ENCODE peak calls at places on chromosomes 6 and 20, in five cellular contexts. One of them, this sample, is unnamed.

GRCh38 chr6:132763269-132763668 is 5.6 kb upstream of the VNN2 start:
- DNase-seq in fibroblast of pulmonary artery: no peak
- DNase-seq in mesothelial cell of epicardium: no peak
- DNase-seq in stimulated activated naive B cell treated with anti-CD40 and anti-IgM and Interleukin-4, amounts not matched to agents 10 μg/mL and 1 μg/mL and 100 μg/mL, for 72 hours: peak; percentile 51
- DNase-seq in NCI-H1105: no peak
- DNase-seq in this sample: peak; percentile 5

GRCh38 chr6:139588076-139588639 is 213.7 kb upstream of the CITED2 start:
- DNase-seq in stimulated activated naive B cell treated with anti-CD40 and anti-IgM and Interleukin-4, amounts not matched to agents 10 μg/mL and 1 μg/mL and 100 μg/mL, for 72 hours: no peak
- DNase-seq in fibroblast of pulmonary artery: peak; percentile 41
- DNase-seq in NCI-H1105: peak; percentile 92
- DNase-seq in mesothelial cell of epicardium: no peak
- DNase-seq in this sample: no peak

GRCh38 chr6:70806086-70806485 is 138.4 kb downstream of the SMAP1 start:
- DNase-seq in fibroblast of pulmonary artery: no peak
- DNase-seq in stimulated activated naive B cell treated with anti-CD40 and anti-IgM and Interleukin-4, amounts not matched to agents 10 μg/mL and 1 μg/mL and 100 μg/mL, for 72 hours: no peak
- DNase-seq in mesothelial cell of epicardium: no peak
- DNase-seq in NCI-H1105: no peak
- DNase-seq in this sample: no peak

GRCh38 chr20:51703446-51704287 is 64.5 kb downstream of the ATP9A start:
- DNase-seq in fibroblast of pulmonary artery: no peak
- DNase-seq in NCI-H1105: no peak
- DNase-seq in mesothelial cell of epicardium: no peak
- DNase-seq in stimulated activated naive B cell treated with anti-CD40 and anti-IgM and Interleukin-4, amounts not matched to agents 10 μg/mL and 1 μg/mL and 100 μg/mL, for 72 hours: no peak
- DNase-seq in this sample: no peak

GRCh38 chr6:12715437-12715836 is 1.1 kb upstream of the PHACTR1 start:
- DNase-seq in fibroblast of pulmonary artery: no peak
- DNase-seq in NCI-H1105: no peak
- DNase-seq in stimulated activated naive B cell treated with anti-CD40 and anti-IgM and Interleukin-4, amounts not matched to agents 10 μg/mL and 1 μg/mL and 100 μg/mL, for 72 hours: no peak
- DNase-seq in mesothelial cell of epicardium: no peak
- DNase-seq in this sample: no peak

GRCh38 chr20:5036828-5037227 is 35.5 kb upstream of the SLC23A2 start:
- DNase-seq in NCI-H1105: no peak
- DNase-seq in mesothelial cell of epicardium: no peak
- DNase-seq in fibroblast of pulmonary artery: no peak
- DNase-seq in stimulated activated naive B cell treated with anti-CD40 and anti-IgM and Interleukin-4, amounts not matched to agents 10 μg/mL and 1 μg/mL and 100 μg/mL, for 72 hours: no peak
- DNase-seq in this sample: no peak

GRCh38 chr6:111307275-111307858 is 175.7 kb downstream of the REV3L start:
- DNase-seq in fibroblast of pulmonary artery: no peak
- DNase-seq in NCI-H1105: no peak
- DNase-seq in stimulated activated naive B cell treated with anti-CD40 and anti-IgM and Interleukin-4, amounts not matched to agents 10 μg/mL and 1 μg/mL and 100 μg/mL, for 72 hours: no peak
- DNase-seq in mesothelial cell of epicardium: no peak
- DNase-seq in this sample: no peak

GRCh38 chr6:74931567-74931966 is 274.3 kb downstream of the COL12A1 start:
- DNase-seq in fibroblast of pulmonary artery: peak; percentile 73
- DNase-seq in stimulated activated naive B cell treated with anti-CD40 and anti-IgM and Interleukin-4, amounts not matched to agents 10 μg/mL and 1 μg/mL and 100 μg/mL, for 72 hours: no peak
- DNase-seq in NCI-H1105: no peak
- DNase-seq in mesothelial cell of epicardium: no peak
- DNase-seq in this sample: no peak

GRCh38 chr6:7693827-7694226 is 32.1 kb upstream of the BMP6 start:
- DNase-seq in stimulated activated naive B cell treated with anti-CD40 and anti-IgM and Interleukin-4, amounts not matched to agents 10 μg/mL and 1 μg/mL and 100 μg/mL, for 72 hours: no peak
- DNase-seq in mesothelial cell of epicardium: no peak
- DNase-seq in NCI-H1105: no peak
- DNase-seq in fibroblast of pulmonary artery: no peak
- DNase-seq in this sample: no peak

GRCh38 chr6:131013495-131013894 is 49.5 kb downstream of the EPB41L2 start:
- DNase-seq in fibroblast of pulmonary artery: peak; percentile 91
- DNase-seq in mesothelial cell of epicardium: no peak
- DNase-seq in NCI-H1105: no peak
- DNase-seq in stimulated activated naive B cell treated with anti-CD40 and anti-IgM and Interleukin-4, amounts not matched to agents 10 μg/mL and 1 μg/mL and 100 μg/mL, for 72 hours: no peak
- DNase-seq in this sample: no peak

GRCh38 chr6:133806358-133806757 is 82.6 kb upstream of the TCF21 start:
- DNase-seq in mesothelial cell of epicardium: no peak
- DNase-seq in fibroblast of pulmonary artery: peak; percentile 80
- DNase-seq in stimulated activated naive B cell treated with anti-CD40 and anti-IgM and Interleukin-4, amounts not matched to agents 10 μg/mL and 1 μg/mL and 100 μg/mL, for 72 hours: no peak
- DNase-seq in NCI-H1105: no peak
- DNase-seq in this sample: no peak

GRCh38 chr6:84462697-84463096 is 235.3 kb upstream of the CEP162 start:
- DNase-seq in fibroblast of pulmonary artery: peak; percentile 84
- DNase-seq in stimulated activated naive B cell treated with anti-CD40 and anti-IgM and Interleukin-4, amounts not matched to agents 10 μg/mL and 1 μg/mL and 100 μg/mL, for 72 hours: no peak
- DNase-seq in NCI-H1105: no peak
- DNase-seq in mesothelial cell of epicardium: no peak
- DNase-seq in this sample: no peak

GRCh38 chr6:52749546-52750152 is 13.6 kb downstream of the GSTA2 start:
- DNase-seq in fibroblast of pulmonary artery: no peak
- DNase-seq in stimulated activated naive B cell treated with anti-CD40 and anti-IgM and Interleukin-4, amounts not matched to agents 10 μg/mL and 1 μg/mL and 100 μg/mL, for 72 hours: no peak
- DNase-seq in mesothelial cell of epicardium: no peak
- DNase-seq in NCI-H1105: no peak
- DNase-seq in this sample: no peak

GRCh38 chr6:166952567-166953464 is 3.5 kb downstream of the RNASET2 start:
- DNase-seq in stimulated activated naive B cell treated with anti-CD40 and anti-IgM and Interleukin-4, amounts not matched to agents 10 μg/mL and 1 μg/mL and 100 μg/mL, for 72 hours: no peak
- DNase-seq in fibroblast of pulmonary artery: no peak
- DNase-seq in mesothelial cell of epicardium: no peak
- DNase-seq in NCI-H1105: no peak
- DNase-seq in this sample: no peak

GRCh38 chr20:58717278-58718091 is 24.9 kb downstream of the NPEPL1 start:
- DNase-seq in NCI-H1105: no peak
- DNase-seq in mesothelial cell of epicardium: peak; percentile 36
- DNase-seq in stimulated activated naive B cell treated with anti-CD40 and anti-IgM and Interleukin-4, amounts not matched to agents 10 μg/mL and 1 μg/mL and 100 μg/mL, for 72 hours: no peak
- DNase-seq in fibroblast of pulmonary artery: no peak
- DNase-seq in this sample: no peak

GRCh38 chr6:170463101-170463721 is 89.9 kb downstream of the PSMB1 start:
- DNase-seq in NCI-H1105: no peak
- DNase-seq in mesothelial cell of epicardium: no peak
- DNase-seq in stimulated activated naive B cell treated with anti-CD40 and anti-IgM and Interleukin-4, amounts not matched to agents 10 μg/mL and 1 μg/mL and 100 μg/mL, for 72 hours: no peak
- DNase-seq in fibroblast of pulmonary artery: no peak
- DNase-seq in this sample: no peak

GRCh38 chr6:74000582-74000981 is 304.6 kb downstream of the CD109 start:
- DNase-seq in stimulated activated naive B cell treated with anti-CD40 and anti-IgM and Interleukin-4, amounts not matched to agents 10 μg/mL and 1 μg/mL and 100 μg/mL, for 72 hours: no peak
- DNase-seq in NCI-H1105: no peak
- DNase-seq in fibroblast of pulmonary artery: no peak
- DNase-seq in mesothelial cell of epicardium: no peak
- DNase-seq in this sample: no peak

GRCh38 chr6:132491303-132491702 is 21.6 kb downstream of the STX7 start:
- DNase-seq in NCI-H1105: no peak
- DNase-seq in fibroblast of pulmonary artery: peak; percentile 61
- DNase-seq in stimulated activated naive B cell treated with anti-CD40 and anti-IgM and Interleukin-4, amounts not matched to agents 10 μg/mL and 1 μg/mL and 100 μg/mL, for 72 hours: no peak
- DNase-seq in mesothelial cell of epicardium: no peak
- DNase-seq in this sample: no peak

GRCh38 chr6:165884813-165885765 is 222.0 kb upstream of the PDE10A start:
- DNase-seq in mesothelial cell of epicardium: peak; percentile 90
- DNase-seq in stimulated activated naive B cell treated with anti-CD40 and anti-IgM and Interleukin-4, amounts not matched to agents 10 μg/mL and 1 μg/mL and 100 μg/mL, for 72 hours: peak; percentile 61
- DNase-seq in NCI-H1105: no peak
- DNase-seq in fibroblast of pulmonary artery: peak; percentile 79
- DNase-seq in this sample: peak; percentile 5

GRCh38 chr20:41717464-41717863 is 99.3 kb upstream of the CHD6 start:
- DNase-seq in NCI-H1105: peak; percentile 87
- DNase-seq in fibroblast of pulmonary artery: peak; percentile 20
- DNase-seq in mesothelial cell of epicardium: peak; percentile 46
- DNase-seq in stimulated activated naive B cell treated with anti-CD40 and anti-IgM and Interleukin-4, amounts not matched to agents 10 μg/mL and 1 μg/mL and 100 μg/mL, for 72 hours: no peak
- DNase-seq in this sample: no peak

GRCh38 chr6:15588966-15589634 is 73.7 kb downstream of the DTNBP1 start:
- DNase-seq in mesothelial cell of epicardium: no peak
- DNase-seq in NCI-H1105: no peak
- DNase-seq in stimulated activated naive B cell treated with anti-CD40 and anti-IgM and Interleukin-4, amounts not matched to agents 10 μg/mL and 1 μg/mL and 100 μg/mL, for 72 hours: no peak
- DNase-seq in fibroblast of pulmonary artery: peak; percentile 39
- DNase-seq in this sample: no peak

GRCh38 chr6:169944415-169944814 is 193.0 kb downstream of the ERMARD start:
- DNase-seq in stimulated activated naive B cell treated with anti-CD40 and anti-IgM and Interleukin-4, amounts not matched to agents 10 μg/mL and 1 μg/mL and 100 μg/mL, for 72 hours: no peak
- DNase-seq in mesothelial cell of epicardium: no peak
- DNase-seq in NCI-H1105: no peak
- DNase-seq in fibroblast of pulmonary artery: no peak
- DNase-seq in this sample: no peak

GRCh38 chr20:44692932-44693476 is 22.2 kb upstream of the CCN5 start:
- DNase-seq in fibroblast of pulmonary artery: peak; percentile 92
- DNase-seq in NCI-H1105: no peak
- DNase-seq in stimulated activated naive B cell treated with anti-CD40 and anti-IgM and Interleukin-4, amounts not matched to agents 10 μg/mL and 1 μg/mL and 100 μg/mL, for 72 hours: no peak
- DNase-seq in mesothelial cell of epicardium: no peak
- DNase-seq in this sample: no peak